ENCODE peak calls at places on chromosomes 4 and X, in eight cellular contexts. One of them, this sample, is unnamed.

GRCh38 chrX:18702362-18703195 is 4.9 kb upstream of the PPEF1 start:
- DNase-seq in heart left ventricle: no peak
- DNase-seq in AG09319: peak; percentile 38
- DNase-seq in CD8-positive, alpha-beta T cell: no peak
- DNase-seq in omental fat pad: no peak
- DNase-seq in astrocyte of the spinal cord: peak; percentile 43
- DNase-seq in lower lobe of right lung: no peak
- DNase-seq in cardiac muscle cell: no peak
- DNase-seq in this sample: no peak

GRCh38 chr4:67933038-67933437 is 30.3 kb downstream of the TMPRSS11A start:
- DNase-seq in lower lobe of right lung: no peak
- DNase-seq in astrocyte of the spinal cord: no peak
- DNase-seq in AG09319: no peak
- DNase-seq in omental fat pad: no peak
- DNase-seq in cardiac muscle cell: no peak
- DNase-seq in heart left ventricle: no peak
- DNase-seq in CD8-positive, alpha-beta T cell: no peak
- DNase-seq in this sample: no peak

GRCh38 chr4:8602686-8603430 is 10.3 kb downstream of the CPZ start:
- DNase-seq in lower lobe of right lung: no peak
- DNase-seq in AG09319: no peak
- DNase-seq in CD8-positive, alpha-beta T cell: no peak
- DNase-seq in heart left ventricle: no peak
- DNase-seq in omental fat pad: no peak
- DNase-seq in cardiac muscle cell: no peak
- DNase-seq in astrocyte of the spinal cord: no peak
- DNase-seq in this sample: no peak

GRCh38 chr4:31193516-31193915 is 473.3 kb downstream of the PCDH7 start:
- DNase-seq in heart left ventricle: no peak
- DNase-seq in AG09319: no peak
- DNase-seq in cardiac muscle cell: no peak
- DNase-seq in omental fat pad: no peak
- DNase-seq in astrocyte of the spinal cord: no peak
- DNase-seq in CD8-positive, alpha-beta T cell: no peak
- DNase-seq in lower lobe of right lung: no peak
- DNase-seq in this sample: no peak

GRCh38 chr4:68272860-68273259 is 27.4 kb upstream of the TMPRSS11B start:
- DNase-seq in CD8-positive, alpha-beta T cell: no peak
- DNase-seq in heart left ventricle: no peak
- DNase-seq in AG09319: no peak
- DNase-seq in astrocyte of the spinal cord: peak; percentile 18
- DNase-seq in lower lobe of right lung: no peak
- DNase-seq in cardiac muscle cell: no peak
- DNase-seq in omental fat pad: no peak
- DNase-seq in this sample: no peak

GRCh38 chr4:148007789-148008188 is 275.9 kb downstream of the ARHGAP10 start:
- DNase-seq in lower lobe of right lung: no peak
- DNase-seq in omental fat pad: no peak
- DNase-seq in heart left ventricle: no peak
- DNase-seq in astrocyte of the spinal cord: no peak
- DNase-seq in CD8-positive, alpha-beta T cell: no peak
- DNase-seq in AG09319: no peak
- DNase-seq in cardiac muscle cell: no peak
- DNase-seq in this sample: no peak

GRCh38 chr4:40579983-40580382 is 49.7 kb downstream of the RBM47 start:
- DNase-seq in cardiac muscle cell: no peak
- DNase-seq in heart left ventricle: no peak
- DNase-seq in astrocyte of the spinal cord: peak; percentile 78
- DNase-seq in AG09319: no peak
- DNase-seq in CD8-positive, alpha-beta T cell: no peak
- DNase-seq in lower lobe of right lung: no peak
- DNase-seq in omental fat pad: no peak
- DNase-seq in this sample: no peak

GRCh38 chrX:120228187-120228908 is 22.3 kb upstream of the ZBTB33 start:
- DNase-seq in astrocyte of the spinal cord: no peak
- DNase-seq in cardiac muscle cell: no peak
- DNase-seq in lower lobe of right lung: no peak
- DNase-seq in heart left ventricle: no peak
- DNase-seq in omental fat pad: no peak
- DNase-seq in CD8-positive, alpha-beta T cell: no peak
- DNase-seq in AG09319: no peak
- DNase-seq in this sample: no peak

GRCh38 chr4:74794341-74794801 is at the start of gene BTC:
- DNase-seq in CD8-positive, alpha-beta T cell: no peak
- DNase-seq in omental fat pad: peak; percentile 27
- DNase-seq in lower lobe of right lung: peak; percentile 72
- DNase-seq in AG09319: no peak
- DNase-seq in cardiac muscle cell: peak; percentile 21
- DNase-seq in heart left ventricle: no peak
- DNase-seq in astrocyte of the spinal cord: peak; percentile 5
- DNase-seq in this sample: no peak

GRCh38 chrX:39427492-39428289 is 626.4 kb downstream of the MID1IP1 start:
- DNase-seq in CD8-positive, alpha-beta T cell: no peak
- DNase-seq in astrocyte of the spinal cord: peak; percentile 51
- DNase-seq in omental fat pad: no peak
- DNase-seq in cardiac muscle cell: peak; percentile 52
- DNase-seq in lower lobe of right lung: no peak
- DNase-seq in AG09319: peak; percentile 1
- DNase-seq in heart left ventricle: no peak
- DNase-seq in this sample: no peak

GRCh38 chr4:166017804-166018203 is 144.8 kb downstream of the TLL1 start:
- DNase-seq in AG09319: no peak
- DNase-seq in heart left ventricle: no peak
- DNase-seq in astrocyte of the spinal cord: peak; percentile 7
- DNase-seq in lower lobe of right lung: no peak
- DNase-seq in CD8-positive, alpha-beta T cell: no peak
- DNase-seq in cardiac muscle cell: no peak
- DNase-seq in omental fat pad: no peak
- DNase-seq in this sample: no peak

GRCh38 chr4:168319486-168320019 is 1.0 kb upstream of the DDX60 start:
- DNase-seq in heart left ventricle: no peak
- DNase-seq in CD8-positive, alpha-beta T cell: no peak
- DNase-seq in omental fat pad: no peak
- DNase-seq in lower lobe of right lung: no peak
- DNase-seq in cardiac muscle cell: no peak
- DNase-seq in astrocyte of the spinal cord: no peak
- DNase-seq in AG09319: no peak
- DNase-seq in this sample: no peak

GRCh38 chr4:139223682-139224317 is 46.8 kb upstream of the ELF2 start:
- DNase-seq in heart left ventricle: peak; percentile 47
- DNase-seq in CD8-positive, alpha-beta T cell: no peak
- DNase-seq in astrocyte of the spinal cord: peak; percentile 75
- DNase-seq in AG09319: no peak
- DNase-seq in cardiac muscle cell: no peak
- DNase-seq in omental fat pad: no peak
- DNase-seq in lower lobe of right lung: no peak
- DNase-seq in this sample: no peak

GRCh38 chr4:88445252-88445651 is 11.7 kb upstream of the HERC5 start:
- DNase-seq in heart left ventricle: no peak
- DNase-seq in astrocyte of the spinal cord: no peak
- DNase-seq in CD8-positive, alpha-beta T cell: no peak
- DNase-seq in cardiac muscle cell: no peak
- DNase-seq in omental fat pad: no peak
- DNase-seq in lower lobe of right lung: no peak
- DNase-seq in AG09319: no peak
- DNase-seq in this sample: no peak

GRCh38 chr4:98447648-98448047 is 186.5 kb downstream of the RAP1GDS1 start:
- DNase-seq in heart left ventricle: no peak
- DNase-seq in omental fat pad: no peak
- DNase-seq in AG09319: no peak
- DNase-seq in CD8-positive, alpha-beta T cell: no peak
- DNase-seq in lower lobe of right lung: no peak
- DNase-seq in astrocyte of the spinal cord: no peak
- DNase-seq in cardiac muscle cell: peak; percentile 8
- DNase-seq in this sample: no peak

GRCh38 chr4:80184791-80185756 is 12.2 kb upstream of the PRDM8 start:
- DNase-seq in astrocyte of the spinal cord: no peak
- DNase-seq in CD8-positive, alpha-beta T cell: no peak
- DNase-seq in heart left ventricle: no peak
- DNase-seq in cardiac muscle cell: peak; percentile 13
- DNase-seq in lower lobe of right lung: no peak
- DNase-seq in omental fat pad: no peak
- DNase-seq in AG09319: no peak
- DNase-seq in this sample: no peak

GRCh38 chr4:80187677-80188076 is 9.6 kb upstream of the PRDM8 start:
- DNase-seq in CD8-positive, alpha-beta T cell: no peak
- DNase-seq in cardiac muscle cell: no peak
- DNase-seq in omental fat pad: no peak
- DNase-seq in astrocyte of the spinal cord: no peak
- DNase-seq in heart left ventricle: no peak
- DNase-seq in lower lobe of right lung: no peak
- DNase-seq in AG09319: no peak
- DNase-seq in this sample: no peak

GRCh38 chr4:80186666-80187065 is 10.6 kb upstream of the PRDM8 start:
- DNase-seq in astrocyte of the spinal cord: no peak
- DNase-seq in AG09319: no peak
- DNase-seq in omental fat pad: no peak
- DNase-seq in lower lobe of right lung: no peak
- DNase-seq in cardiac muscle cell: no peak
- DNase-seq in CD8-positive, alpha-beta T cell: no peak
- DNase-seq in heart left ventricle: no peak
- DNase-seq in this sample: no peak

GRCh38 chr4:80184053-80184790 is 13.1 kb upstream of the PRDM8 start:
- DNase-seq in omental fat pad: peak; percentile 72
- DNase-seq in cardiac muscle cell: peak; percentile 92
- DNase-seq in AG09319: peak; percentile 70
- DNase-seq in CD8-positive, alpha-beta T cell: peak; percentile 94
- DNase-seq in heart left ventricle: peak; percentile 88
- DNase-seq in astrocyte of the spinal cord: peak; percentile 86
- DNase-seq in lower lobe of right lung: peak; percentile 89
- DNase-seq in this sample: no peak

DNA sequence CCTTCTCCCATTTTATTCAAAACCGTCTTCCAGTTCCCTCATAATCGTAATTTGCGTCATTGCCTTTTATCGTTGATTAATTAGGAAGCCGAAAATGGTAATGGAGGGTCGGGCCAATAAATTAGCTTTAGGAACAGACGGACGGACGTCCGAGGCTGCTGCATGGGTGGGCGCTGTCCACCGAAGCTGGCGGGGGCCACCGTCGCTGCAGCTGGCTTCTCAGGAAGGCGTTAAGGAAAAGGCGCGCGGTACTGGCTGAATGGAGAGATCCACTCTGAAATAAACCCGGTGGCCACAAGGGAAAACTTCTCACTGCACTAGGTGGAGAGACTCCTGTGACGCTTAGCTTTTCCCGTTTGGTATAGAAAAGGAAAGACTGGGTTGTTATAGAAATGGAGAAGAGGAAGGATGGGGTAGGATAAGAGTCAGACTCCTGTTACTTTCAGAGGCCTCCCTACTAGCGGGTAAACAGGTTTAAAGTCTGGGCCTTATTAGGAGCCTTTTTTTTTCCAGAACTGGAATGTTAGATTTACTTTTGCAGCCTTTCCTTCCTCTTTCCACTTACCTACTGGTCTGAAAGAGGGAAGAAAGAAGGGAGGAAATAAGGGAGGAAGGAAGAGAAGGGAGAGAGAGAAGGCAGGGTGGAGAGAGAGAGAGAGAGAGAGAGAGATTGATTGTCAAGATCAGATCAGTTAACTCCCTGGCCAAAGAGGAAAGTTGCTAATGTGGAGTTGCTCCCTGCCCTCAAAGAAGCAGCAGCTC is 11.3 kb upstream of the PRDM8 start:
- DNase-seq in omental fat pad: no peak
- DNase-seq in astrocyte of the spinal cord: no peak
- DNase-seq in cardiac muscle cell: peak; percentile 30
- DNase-seq in AG09319: no peak
- DNase-seq in heart left ventricle: no peak
- DNase-seq in lower lobe of right lung: no peak
- DNase-seq in CD8-positive, alpha-beta T cell: no peak
- DNase-seq in this sample: no peak
- TF ChIP-seq CTCF in omental fat pad: no peak
- TF ChIP-seq CTCF in astrocyte of the spinal cord: no peak
- TF ChIP-seq CTCF in cardiac muscle cell: no peak
- TF ChIP-seq CTCF in AG09319: no peak
- TF ChIP-seq CTCF in heart left ventricle: no peak
- TF ChIP-seq CTCF in lower lobe of right lung: no peak
- TF ChIP-seq CTCF in CD8-positive, alpha-beta T cell: no peak
- TF ChIP-seq CTCF in this sample: no peak

GRCh38 chr4:56908206-56909082 is 744 bp downstream of the REST start:
- DNase-seq in astrocyte of the spinal cord: peak; percentile 74
- DNase-seq in CD8-positive, alpha-beta T cell: peak; percentile 68
- DNase-seq in heart left ventricle: peak; percentile 68
- DNase-seq in AG09319: no peak
- DNase-seq in cardiac muscle cell: peak; percentile 91
- DNase-seq in lower lobe of right lung: peak; percentile 81
- DNase-seq in omental fat pad: peak; percentile 27
- DNase-seq in this sample: no peak
- TF ChIP-seq CTCF in astrocyte of the spinal cord: no peak
- TF ChIP-seq CTCF in CD8-positive, alpha-beta T cell: no peak
- TF ChIP-seq CTCF in heart left ventricle: no peak
- TF ChIP-seq CTCF in AG09319: no peak
- TF ChIP-seq CTCF in cardiac muscle cell: no peak
- TF ChIP-seq CTCF in lower lobe of right lung: no peak
- TF ChIP-seq CTCF in omental fat pad: no peak
- TF ChIP-seq CTCF in this sample: peak; percentile 35

GRCh38 chr4:56048621-56049427 is 100.1 kb downstream of the CEP135 start:
- DNase-seq in AG09319: no peak
- DNase-seq in CD8-positive, alpha-beta T cell: no peak
- DNase-seq in astrocyte of the spinal cord: peak; percentile 59
- DNase-seq in heart left ventricle: peak; percentile 25
- DNase-seq in cardiac muscle cell: peak; percentile 86
- DNase-seq in omental fat pad: no peak
- DNase-seq in lower lobe of right lung: no peak
- DNase-seq in this sample: no peak

GRCh38 chr4:56051049-56051709 is 102.4 kb downstream of the CEP135 start:
- DNase-seq in cardiac muscle cell: no peak
- DNase-seq in astrocyte of the spinal cord: no peak
- DNase-seq in heart left ventricle: no peak
- DNase-seq in omental fat pad: no peak
- DNase-seq in CD8-positive, alpha-beta T cell: no peak
- DNase-seq in lower lobe of right lung: no peak
- DNase-seq in AG09319: no peak
- DNase-seq in this sample: no peak

GRCh38 chr4:56051710-56052075 is 102.9 kb downstream of the CEP135 start:
- DNase-seq in astrocyte of the spinal cord: no peak
- DNase-seq in heart left ventricle: no peak
- DNase-seq in CD8-positive, alpha-beta T cell: no peak
- DNase-seq in cardiac muscle cell: no peak
- DNase-seq in AG09319: no peak
- DNase-seq in lower lobe of right lung: no peak
- DNase-seq in omental fat pad: no peak
- DNase-seq in this sample: no peak

GRCh38 chr4:56050584-56050983 is 101.8 kb downstream of the CEP135 start:
- DNase-seq in omental fat pad: no peak
- DNase-seq in heart left ventricle: no peak
- DNase-seq in AG09319: no peak
- DNase-seq in lower lobe of right lung: no peak
- DNase-seq in CD8-positive, alpha-beta T cell: no peak
- DNase-seq in astrocyte of the spinal cord: no peak
- DNase-seq in cardiac muscle cell: no peak
- DNase-seq in this sample: no peak

GRCh38 chr4:56049428-56050212 is 100.9 kb downstream of the CEP135 start:
- DNase-seq in astrocyte of the spinal cord: peak; percentile 35
- DNase-seq in heart left ventricle: no peak
- DNase-seq in cardiac muscle cell: peak; percentile 55
- DNase-seq in omental fat pad: no peak
- DNase-seq in CD8-positive, alpha-beta T cell: no peak
- DNase-seq in lower lobe of right lung: peak; percentile 45
- DNase-seq in AG09319: no peak
- DNase-seq in this sample: no peak
- TF ChIP-seq CTCF in astrocyte of the spinal cord: no peak
- TF ChIP-seq CTCF in heart left ventricle: no peak
- TF ChIP-seq CTCF in cardiac muscle cell: no peak
- TF ChIP-seq CTCF in omental fat pad: no peak
- TF ChIP-seq CTCF in CD8-positive, alpha-beta T cell: no peak
- TF ChIP-seq CTCF in lower lobe of right lung: no peak
- TF ChIP-seq CTCF in AG09319: no peak
- TF ChIP-seq CTCF in this sample: no peak

GRCh38 chrX:153400146-153401132 is 711 bp downstream of the PNMA6E start:
- DNase-seq in CD8-positive, alpha-beta T cell: peak; percentile 32
- DNase-seq in cardiac muscle cell: peak; percentile 52
- DNase-seq in lower lobe of right lung: peak; percentile 64
- DNase-seq in astrocyte of the spinal cord: no peak
- DNase-seq in heart left ventricle: no peak
- DNase-seq in omental fat pad: no peak
- DNase-seq in AG09319: no peak
- DNase-seq in this sample: peak; percentile 82
- TF ChIP-seq CTCF in CD8-positive, alpha-beta T cell: peak; percentile 51
- TF ChIP-seq CTCF in cardiac muscle cell: peak; percentile 80
- TF ChIP-seq CTCF in lower lobe of right lung: peak; percentile 68
- TF ChIP-seq CTCF in astrocyte of the spinal cord: peak; percentile 58
- TF ChIP-seq CTCF in heart left ventricle: peak; percentile 33
- TF ChIP-seq CTCF in omental fat pad: no peak
- TF ChIP-seq CTCF in AG09319: peak; percentile 60
- TF ChIP-seq CTCF in this sample: peak; percentile 80